ENCODE peak calls at places on chromosomes 11 and 22, in ten cellular contexts. M is H4; G is D341Med; O is fibroblast of lung; Y is ACHN; I is AG10803; Q is activated naive CD4-positive, alpha-beta T cell treated with anti-CD3 and anti-CD28 coated beads, Interleukin-2, amount 10 ng/mL, durations not matched to agents 7 days and 5 days; T is AG08395; S is NCI-H1105 treated with DMSO at 0.1 percent for 48 hours; A is GM06990. L is an unnamed sample.

GRCh38 chr11:47143322-47143721 is 33.4 kb downstream of the ARFGAP2 start:
- DNase-seq in Y (no peak), A (no peak), S (no peak), I (peak), G (no peak), Q (no peak), O (peak), M (peak), T (peak), L (peak)

GRCh38 chr22:49699476-49699875 is 128.2 kb downstream of the BRD1 start:
- DNase-seq in I (no peak), Y (no peak), S (no peak), O (no peak), T (no peak), M (no peak), Q (no peak), A (no peak), G (peak), L (no peak)

GRCh38 chr11:112597290-112597689 is 336.6 kb upstream of the PLET1 start:
- DNase-seq in I (no peak), S (no peak), M (no peak), A (no peak), O (no peak), Q (no peak), Y (no peak), T (no peak), G (no peak), L (peak)

GRCh38 chr11:106276859-106277436 is 199.5 kb downstream of the AASDHPPT start:
- DNase-seq in Q (no peak), O (peak), Y (peak), T (no peak), I (peak), M (peak), A (no peak), G (peak), S (no peak), L (no peak)

GRCh38 chr22:36768616-36769015 is 7.3 kb downstream of the IFT27 start:
- DNase-seq in O (no peak), G (no peak), Y (no peak), M (no peak), I (no peak), A (no peak), T (no peak), S (no peak), Q (no peak), L (no peak)

GRCh38 chr22:45478108-45478771 is 24.4 kb upstream of the FBLN1 start:
- DNase-seq in Y (no peak), A (no peak), I (peak), G (no peak), Q (no peak), T (peak), M (peak), S (no peak), O (peak), L (no peak)

GRCh38 chr11:63745304-63746170 is 23.0 kb downstream of the ZFTA start:
- DNase-seq in O (no peak), S (no peak), M (no peak), Q (no peak), T (no peak), A (no peak), G (no peak), Y (no peak), I (no peak), L (no peak)

GRCh38 chr11:492416-493226 is 14.4 kb downstream of the RNH1 start:
- DNase-seq in M (no peak), S (no peak), A (no peak), G (peak), Y (no peak), Q (no peak), T (no peak), O (no peak), I (no peak), L (no peak)

GRCh38 chr11:128421577-128421976 is 165.8 kb downstream of the ETS1 start:
- DNase-seq in T (peak), A (no peak), G (no peak), O (peak), S (no peak), M (no peak), Q (no peak), I (peak), Y (no peak), L (no peak)

GRCh38 chr11:8263769-8264410 is at the start of gene LMO1:
- DNase-seq in I (peak), S (peak), Q (peak), M (peak), O (peak), Y (peak), G (peak), A (peak), T (peak), L (peak)

GRCh38 chr11:70578371-70578770 is 180.0 kb downstream of the CTTN start:
- DNase-seq in I (no peak), Y (no peak), M (no peak), A (no peak), T (no peak), S (no peak), O (no peak), Q (no peak), G (no peak), L (no peak)

GRCh38 chr11:69867076-69868002 is 48.1 kb upstream of the FGF3 start:
- DNase-seq in T (peak), G (no peak), Y (no peak), Q (no peak), O (peak), S (no peak), A (no peak), M (peak), I (peak), L (no peak)

GRCh38 chr22:48188211-48188845 is 1425.9 kb downstream of the TBC1D22A start:
- DNase-seq in M (peak), T (peak), O (no peak), Y (no peak), A (no peak), S (no peak), I (no peak), G (no peak), Q (no peak), L (no peak)

L was measured in NCI-H526.